ENCODE peak calls at places on chromosomes 16 and 17, in eight cellular contexts. L is OCI-M1, X is non-pigmented ciliary epithelial cell, F is sigmoid colon, K is GM20000, M is right atrium auricular region, Q is NCI-H460, Y is BJ. Z is an unnamed sample.
A peak's percentile ranks its signal among the peaks of the same experiment; 100 is the strongest.

GRCh38 chr17:41199421-41200098 is 9.9 kb downstream of the KRTAP9-1 start:
- DNase-seq in Q (no peak), M (no peak), F (no peak), Y (no peak), X (no peak), L (no peak), K (no peak), Z (no peak)

GRCh38 chr17:41386227-41386626 is 4.1 kb upstream of the KRT34 start:
- DNase-seq in Q (no peak), X (no peak), F (no peak), Y (no peak), L (no peak), M (no peak), K (no peak), Z (no peak)

GRCh38 chr17:51371732-51372151 is 111.4 kb downstream of the UTP18 start:
- DNase-seq in M (no peak), L (peak; percentile 90), K (peak; percentile 51), Q (peak; percentile 62), X (peak; percentile 10), F (no peak), Y (no peak), Z (no peak)

GRCh38 chr16:53085539-53086450 is 31.0 kb downstream of the CHD9 start:
- DNase-seq in M (no peak), Q (no peak), K (no peak), X (no peak), L (peak; percentile 4), F (no peak), Y (no peak), Z (no peak)

GRCh38 chr17:65290616-65291015 is 153.4 kb downstream of the RGS9 start:
- DNase-seq in Q (no peak), X (no peak), L (no peak), F (no peak), M (no peak), K (no peak), Y (no peak), Z (no peak)

GRCh38 chr17:28737316-28737715 is 6.5 kb upstream of the TRAF4 start:
- DNase-seq in K (no peak), L (no peak), M (no peak), X (no peak), Q (no peak), F (no peak), Y (no peak), Z (no peak)

GRCh38 chr16:22089910-22090309 is 2.4 kb upstream of the VWA3A start:
- DNase-seq in Q (no peak), X (no peak), F (no peak), K (no peak), L (no peak), M (no peak), Y (no peak), Z (no peak)

GRCh38 chr17:81388612-81389367 is 6.5 kb upstream of the BAHCC1 start:
- DNase-seq in M (no peak), Y (no peak), K (no peak), X (no peak), L (no peak), Q (no peak), F (no peak), Z (no peak)

GRCh38 chr17:39812466-39812865 is 51.6 kb downstream of the IKZF3 start:
- DNase-seq in L (no peak), F (no peak), X (no peak), Y (no peak), K (no peak), Q (no peak), M (no peak), Z (no peak)

GRCh38 chr17:52157603-52158449 is 688 bp downstream of the CA10 start:
- DNase-seq in M (no peak), L (no peak), F (no peak), Q (no peak), X (no peak), K (peak; percentile 13), Y (no peak), Z (no peak)

GRCh38 chr16:75345711-75346110 is 87.6 kb downstream of the CFDP1 start:
- DNase-seq in X (no peak), K (no peak), F (no peak), Y (no peak), L (no peak), Q (no peak), M (no peak), Z (no peak)

GRCh38 chr17:71461504-71462197 is 659.2 kb upstream of the SOX9 start:
- DNase-seq in K (no peak), Q (no peak), Y (no peak), L (no peak), X (no peak), M (no peak), F (no peak), Z (no peak)

GRCh38 chr16:77899416-77899815 is 111.1 kb downstream of the VAT1L start:
- DNase-seq in M (no peak), L (no peak), F (no peak), K (no peak), X (no peak), Q (no peak), Y (no peak), Z (no peak)

GRCh38 chr16:2473425-2473926 is 1.5 kb upstream of the TBC1D24 start:
- DNase-seq in Y (no peak), M (no peak), K (peak; percentile 59), Q (no peak), F (no peak), L (peak; percentile 33), X (no peak), Z (no peak)

GRCh38 chr17:70139449-70139993 is 29.8 kb upstream of the KCNJ2 start:
- DNase-seq in X (no peak), K (no peak), L (no peak), M (no peak), Y (no peak), F (no peak), Q (no peak), Z (no peak)

GRCh38 chr16:89923640-89924297 is 627 bp downstream of the TUBB3 start:
- DNase-seq in M (no peak), K (no peak), L (no peak), X (no peak), Q (no peak), Y (no peak), F (no peak), Z (no peak)

GRCh38 chr17:80279895-80280294 is 19.2 kb downstream of the RNF213 start:
- DNase-seq in X (peak; percentile 42), F (peak; percentile 85), K (no peak), L (no peak), M (no peak), Y (peak; percentile 79), Q (no peak), Z (no peak)

GRCh38 chr17:68511254-68511670 is 968 bp upstream of the PRKAR1A start:
- DNase-seq in F (no peak), Y (no peak), Q (peak; percentile 17), K (no peak), M (peak; percentile 69), X (no peak), L (peak; percentile 46), Z (no peak)